ENCODE peak calls at places on chromosome 19, in four cellular contexts. One of them, this sample, is unnamed.

GRCh38 chr19:3015126-3016057 is 13.7 kb downstream of the TLE2 start:
- DNase-seq in HepG2: no peak
- DNase-seq in K562: no peak
- DNase-seq in GM12878: no peak
- DNase-seq in this sample: no peak

GRCh38 chr19:3176715-3177501 is 1.7 kb upstream of the S1PR4 start:
- DNase-seq in HepG2: no peak
- DNase-seq in K562: peak
- DNase-seq in GM12878: no peak
- DNase-seq in this sample: no peak

GRCh38 chr19:13823256-13823655 is 28.0 kb downstream of the ZSWIM4 start:
- DNase-seq in HepG2: no peak
- DNase-seq in K562: no peak
- DNase-seq in GM12878: no peak
- DNase-seq in this sample: no peak

GRCh38 chr19:47049307-47049700 is 880 bp upstream of the TMEM160 start:
- DNase-seq in HepG2: no peak
- DNase-seq in K562: no peak
- DNase-seq in GM12878: no peak
- DNase-seq in this sample: no peak

GRCh38 chr19:16225279-16226183 is 27.8 kb downstream of the AP1M1 start:
- DNase-seq in HepG2: no peak
- DNase-seq in K562: no peak
- DNase-seq in GM12878: no peak
- DNase-seq in this sample: no peak

GRCh38 chr19:41666075-41666474 is 22.0 kb downstream of the CEACAM7 start:
- DNase-seq in HepG2: no peak
- DNase-seq in K562: no peak
- DNase-seq in GM12878: no peak
- DNase-seq in this sample: no peak

GRCh38 chr19:55552620-55553019 is 7.3 kb upstream of the SBK3 start:
- DNase-seq in HepG2: peak
- DNase-seq in K562: no peak
- DNase-seq in GM12878: no peak
- DNase-seq in this sample: no peak

GRCh38 chr19:3309724-3310123 is 56.7 kb upstream of the NFIC start:
- DNase-seq in HepG2: no peak
- DNase-seq in K562: no peak
- DNase-seq in GM12878: no peak
- DNase-seq in this sample: no peak

GRCh38 chr19:2282062-2282861 is at the start of gene PEAK3:
- DNase-seq in HepG2: no peak
- DNase-seq in K562: peak
- DNase-seq in GM12878: no peak
- DNase-seq in this sample: peak

GRCh38 chr19:39765091-39766076 is 13.3 kb upstream of the LEUTX start:
- DNase-seq in HepG2: peak
- DNase-seq in K562: peak
- DNase-seq in GM12878: no peak
- DNase-seq in this sample: peak

GRCh38 chr19:49073514-49074378 is 1.2 kb upstream of the KCNA7 start:
- DNase-seq in HepG2: peak
- DNase-seq in K562: peak
- DNase-seq in GM12878: no peak
- DNase-seq in this sample: peak

GRCh38 chr19:50065938-50066337 is 40.1 kb downstream of the ZNF473 start:
- DNase-seq in HepG2: no peak
- DNase-seq in K562: no peak
- DNase-seq in GM12878: no peak
- DNase-seq in this sample: no peak

GRCh38 chr19:5494780-5495179 is 39.6 kb downstream of the ZNRF4 start:
- DNase-seq in HepG2: no peak
- DNase-seq in K562: no peak
- DNase-seq in GM12878: no peak
- DNase-seq in this sample: no peak

GRCh38 chr19:34306824-34307223 is 52.5 kb downstream of the GARRE1 start:
- DNase-seq in HepG2: no peak
- DNase-seq in K562: no peak
- DNase-seq in GM12878: no peak
- DNase-seq in this sample: no peak

GRCh38 chr19:33000510-33000909 is 28.5 kb downstream of the FAAP24 start:
- DNase-seq in HepG2: no peak
- DNase-seq in K562: no peak
- DNase-seq in GM12878: no peak
- DNase-seq in this sample: no peak

GRCh38 chr19:6047741-6048231 is 62.5 kb downstream of the RFX2 start:
- DNase-seq in HepG2: peak
- DNase-seq in K562: peak
- DNase-seq in GM12878: no peak
- DNase-seq in this sample: peak

GRCh38 chr19:34253711-34254551 is 423 bp upstream of the GARRE1 start:
- DNase-seq in HepG2: peak
- DNase-seq in K562: no peak
- DNase-seq in GM12878: no peak
- DNase-seq in this sample: peak

GRCh38 chr19:48487944-48488343 is 18.8 kb downstream of the CYTH2 start:
- DNase-seq in HepG2: peak
- DNase-seq in K562: no peak
- DNase-seq in GM12878: no peak
- DNase-seq in this sample: no peak

GRCh38 chr19:30690935-30691505 is 318.8 kb downstream of the ZNF536 start:
- DNase-seq in HepG2: no peak
- DNase-seq in K562: no peak
- DNase-seq in GM12878: no peak
- DNase-seq in this sample: peak

GRCh38 chr19:12938536-12939291 is at the start of gene CALR:
- DNase-seq in HepG2: no peak
- DNase-seq in K562: peak
- DNase-seq in GM12878: no peak
- DNase-seq in this sample: no peak

GRCh38 chr19:35978271-35978670 is 16.7 kb upstream of the SDHAF1 start:
- DNase-seq in HepG2: no peak
- DNase-seq in K562: no peak
- DNase-seq in GM12878: no peak
- DNase-seq in this sample: no peak

GRCh38 chr19:55626350-55626749 is 2.0 kb upstream of the ZNF784 start:
- DNase-seq in HepG2: no peak
- DNase-seq in K562: no peak
- DNase-seq in GM12878: no peak
- DNase-seq in this sample: no peak

GRCh38 chr19:35341006-35341405 is 6.7 kb upstream of the FFAR1 start:
- DNase-seq in HepG2: no peak
- DNase-seq in K562: no peak
- DNase-seq in GM12878: no peak
- DNase-seq in this sample: no peak

GRCh38 chr19:39582891-39583625 is 19.3 kb upstream of the LGALS13 start:
- DNase-seq in HepG2: no peak
- DNase-seq in K562: no peak
- DNase-seq in GM12878: peak
- DNase-seq in this sample: no peak

GRCh38 chr19:4803736-4804695 is 12.5 kb downstream of the FEM1A start:
- DNase-seq in HepG2: peak
- DNase-seq in K562: peak
- DNase-seq in GM12878: no peak
- DNase-seq in this sample: peak

GRCh38 chr19:15701757-15702589 is 25.9 kb upstream of the OR10H2 start:
- DNase-seq in HepG2: peak
- DNase-seq in K562: no peak
- DNase-seq in GM12878: no peak
- DNase-seq in this sample: no peak

GRCh38 chr19:28686741-28687140 is 526.2 kb downstream of the UQCRFS1 start:
- DNase-seq in HepG2: no peak
- DNase-seq in K562: no peak
- DNase-seq in GM12878: no peak
- DNase-seq in this sample: no peak

GRCh38 chr19:2636897-2637683 is 65.4 kb downstream of the GNG7 start:
- DNase-seq in HepG2: peak
- DNase-seq in K562: peak
- DNase-seq in GM12878: no peak
- DNase-seq in this sample: peak

GRCh38 chr19:3497757-3498515 is 2.5 kb downstream of the DOHH start:
- DNase-seq in HepG2: peak
- DNase-seq in K562: no peak
- DNase-seq in GM12878: no peak
- DNase-seq in this sample: no peak

GRCh38 chr19:21610787-21611186 is 105.4 kb downstream of the ZNF429 start:
- DNase-seq in HepG2: no peak
- DNase-seq in K562: no peak
- DNase-seq in GM12878: no peak
- DNase-seq in this sample: no peak

DNA sequence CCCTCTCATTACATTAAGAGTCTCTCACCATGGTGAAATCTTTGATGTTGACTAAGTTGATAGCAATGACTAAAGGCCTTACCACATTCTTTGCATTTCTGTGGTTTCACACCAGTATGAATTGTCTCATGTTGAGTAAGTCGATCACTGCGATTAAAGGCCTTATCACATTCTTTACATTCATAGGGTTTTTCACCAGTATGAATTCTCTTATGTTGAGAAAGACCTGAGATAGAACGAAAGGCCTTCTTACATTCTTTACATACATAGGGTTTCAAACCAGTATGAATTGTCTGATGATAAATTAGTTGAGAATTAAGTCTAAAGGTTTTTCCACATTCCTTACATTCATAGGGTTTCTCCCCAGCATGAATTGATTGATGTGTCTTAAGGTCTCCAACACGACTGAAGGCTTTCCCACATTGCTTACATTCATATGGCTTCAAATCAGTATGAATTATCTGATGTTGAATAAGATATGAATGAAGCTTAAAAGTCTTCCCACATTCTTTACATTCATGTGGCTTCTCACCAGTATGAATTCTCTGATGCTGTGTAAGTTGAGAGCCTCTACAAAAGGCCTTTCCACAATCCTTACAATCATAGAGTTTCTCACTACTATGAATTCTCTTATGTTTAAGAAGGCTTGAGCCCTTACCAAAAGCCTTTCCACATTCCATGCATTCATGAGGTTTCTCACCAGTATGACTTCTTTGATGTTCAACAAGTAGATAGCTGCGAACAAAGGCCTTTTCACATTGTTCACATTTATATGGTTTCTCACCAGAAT is 45.6 kb downstream of the ZNF283 start:
- DNase-seq in HepG2: no peak
- DNase-seq in K562: no peak
- DNase-seq in GM12878: no peak
- DNase-seq in this sample: no peak
- TF ChIP-seq ETV6 in HepG2: no peak
- TF ChIP-seq ETV6 in K562: no peak
- TF ChIP-seq ETV6 in GM12878: no peak
- TF ChIP-seq ETV6 in this sample: no peak

GRCh38 chr19:658916-659839 is 3.8 kb downstream of the RNF126 start:
- DNase-seq in HepG2: no peak
- DNase-seq in K562: peak
- DNase-seq in GM12878: no peak
- DNase-seq in this sample: no peak
- TF ChIP-seq CREM in HepG2: no peak
- TF ChIP-seq CREM in K562: no peak
- TF ChIP-seq CREM in GM12878: no peak
- TF ChIP-seq CREM in this sample: no peak

DNA sequence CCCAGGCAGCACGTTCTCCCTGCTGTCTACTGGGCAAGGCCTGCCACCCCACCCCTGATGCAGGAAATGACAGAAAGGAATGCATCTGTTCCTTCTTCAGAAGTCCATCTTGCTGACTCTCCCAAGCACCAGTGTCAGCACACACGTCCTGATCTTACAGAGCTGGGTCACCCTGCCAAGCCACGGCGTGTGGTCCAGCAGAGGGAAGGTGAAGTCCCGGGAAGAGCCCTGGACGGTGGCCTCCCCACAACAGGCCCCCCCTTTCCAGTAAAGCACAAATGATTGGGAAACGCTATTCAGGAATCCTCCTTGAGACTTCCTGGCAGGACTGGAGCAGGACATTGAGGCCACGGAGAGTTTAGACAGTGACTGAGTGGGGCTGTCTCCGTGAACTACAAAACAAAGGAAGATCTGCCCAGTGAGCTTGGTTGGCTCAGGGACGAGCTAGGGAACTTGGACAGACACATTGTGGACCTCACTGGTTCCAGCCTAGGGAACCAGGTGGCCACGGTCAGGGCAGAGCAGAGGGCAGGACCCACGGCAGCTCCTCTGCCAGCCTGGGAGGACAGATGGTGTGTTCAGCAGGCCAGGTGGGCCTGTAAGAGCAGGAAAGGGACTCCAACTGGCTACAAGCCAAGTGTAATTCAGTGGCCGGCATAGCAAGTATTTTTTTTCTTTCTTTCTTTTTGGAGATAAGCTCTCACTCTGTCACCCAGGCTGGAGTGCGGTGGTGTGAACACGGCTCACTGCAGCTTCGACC is 41.7 kb downstream of the ELL start:
- DNase-seq in HepG2: no peak
- DNase-seq in K562: no peak
- DNase-seq in GM12878: no peak
- DNase-seq in this sample: no peak
- TF ChIP-seq ETV6 in HepG2: no peak
- TF ChIP-seq ETV6 in K562: no peak
- TF ChIP-seq ETV6 in GM12878: no peak
- TF ChIP-seq ETV6 in this sample: no peak

GRCh38 chr19:971795-972194 is 12.3 kb upstream of the WDR18 start:
- DNase-seq in HepG2: no peak
- DNase-seq in K562: no peak
- DNase-seq in GM12878: no peak
- DNase-seq in this sample: no peak

GRCh38 chr19:973726-974563 is 10.2 kb upstream of the WDR18 start:
- DNase-seq in HepG2: no peak
- DNase-seq in K562: no peak
- DNase-seq in GM12878: no peak
- DNase-seq in this sample: no peak

GRCh38 chr19:974564-975257 is 9.4 kb upstream of the WDR18 start:
- DNase-seq in HepG2: no peak
- DNase-seq in K562: no peak
- DNase-seq in GM12878: no peak
- DNase-seq in this sample: no peak

GRCh38 chr19:970695-971094 is 13.4 kb upstream of the WDR18 start:
- DNase-seq in HepG2: no peak
- DNase-seq in K562: peak
- DNase-seq in GM12878: no peak
- DNase-seq in this sample: no peak

GRCh38 chr19:972281-972680 is 11.9 kb upstream of the WDR18 start:
- DNase-seq in HepG2: no peak
- DNase-seq in K562: no peak
- DNase-seq in GM12878: no peak
- DNase-seq in this sample: no peak
- TF ChIP-seq CREM in HepG2: no peak
- TF ChIP-seq CREM in K562: no peak
- TF ChIP-seq CREM in GM12878: no peak
- TF ChIP-seq CREM in this sample: no peak

GRCh38 chr19:10712041-10712440 is 5.8 kb upstream of the DNM2 start:
- DNase-seq in HepG2: no peak
- DNase-seq in K562: no peak
- DNase-seq in GM12878: no peak
- DNase-seq in this sample: peak
- TF ChIP-seq ETV6 in HepG2: no peak
- TF ChIP-seq ETV6 in K562: no peak
- TF ChIP-seq ETV6 in GM12878: no peak
- TF ChIP-seq ETV6 in this sample: no peak

DNA sequence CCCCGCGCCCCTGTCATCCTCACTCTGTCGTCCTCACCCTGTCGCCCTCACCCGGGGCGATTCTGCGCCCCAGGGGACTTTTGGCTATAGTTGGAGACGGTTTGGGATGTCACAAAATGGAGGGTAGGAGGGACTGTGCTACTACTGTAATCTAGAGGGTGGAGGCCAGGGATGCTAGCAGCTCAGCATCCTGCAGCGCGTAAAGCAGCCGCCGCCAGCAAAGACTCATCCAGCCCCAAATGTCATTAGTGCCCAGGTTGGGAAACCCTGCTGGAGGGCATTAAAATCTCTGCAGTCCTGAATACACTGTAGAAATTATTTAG is 362 bp downstream of the ZNF557 start:
- DNase-seq in HepG2: no peak
- DNase-seq in K562: no peak
- DNase-seq in GM12878: no peak
- DNase-seq in this sample: no peak
- TF ChIP-seq CREM in HepG2: no peak
- TF ChIP-seq CREM in K562: no peak
- TF ChIP-seq CREM in GM12878: no peak
- TF ChIP-seq CREM in this sample: no peak

This sample was measured in WTC11.